ENCODE peak calls at places on chromosomes 1 and 21, in nine cellular contexts. One of them, this sample, is unnamed.

GRCh38 chr1:101964708-101965107 is 32.0 kb downstream of the OLFM3 start:
- DNase-seq in cardiac fibroblast: no peak
- DNase-seq in GM13977: no peak
- DNase-seq in fibroblast of pulmonary artery: no peak
- DNase-seq in kidney epithelial cell: no peak
- DNase-seq in tibial artery: no peak
- DNase-seq in lower lobe of right lung: no peak
- DNase-seq in thoracic aorta: no peak
- DNase-seq in stomach: no peak
- DNase-seq in this sample: no peak

GRCh38 chr1:183417691-183418491 is at the start of gene NMNAT2:
- DNase-seq in thoracic aorta: no peak
- DNase-seq in cardiac fibroblast: peak; percentile 10
- DNase-seq in kidney epithelial cell: no peak
- DNase-seq in stomach: no peak
- DNase-seq in fibroblast of pulmonary artery: peak; percentile 29
- DNase-seq in lower lobe of right lung: peak; percentile 50
- DNase-seq in GM13977: no peak
- DNase-seq in tibial artery: no peak
- DNase-seq in this sample: peak; percentile 9

GRCh38 chr21:33069243-33069642 is 698 bp upstream of the OLIG1 start:
- DNase-seq in cardiac fibroblast: no peak
- DNase-seq in thoracic aorta: no peak
- DNase-seq in lower lobe of right lung: no peak
- DNase-seq in tibial artery: no peak
- DNase-seq in stomach: no peak
- DNase-seq in fibroblast of pulmonary artery: no peak
- DNase-seq in kidney epithelial cell: no peak
- DNase-seq in GM13977: no peak
- DNase-seq in this sample: no peak

GRCh38 chr21:41269535-41269934 is 47.1 kb upstream of the FAM3B start:
- DNase-seq in GM13977: no peak
- DNase-seq in kidney epithelial cell: no peak
- DNase-seq in fibroblast of pulmonary artery: no peak
- DNase-seq in thoracic aorta: no peak
- DNase-seq in cardiac fibroblast: no peak
- DNase-seq in stomach: no peak
- DNase-seq in tibial artery: no peak
- DNase-seq in lower lobe of right lung: no peak
- DNase-seq in this sample: no peak

GRCh38 chr1:206479164-206480125 is 9.2 kb downstream of the IKBKE start:
- DNase-seq in fibroblast of pulmonary artery: peak; percentile 88
- DNase-seq in lower lobe of right lung: peak; percentile 75
- DNase-seq in tibial artery: peak; percentile 77
- DNase-seq in thoracic aorta: no peak
- DNase-seq in GM13977: peak; percentile 88
- DNase-seq in kidney epithelial cell: no peak
- DNase-seq in stomach: peak; percentile 78
- DNase-seq in cardiac fibroblast: peak; percentile 87
- DNase-seq in this sample: peak; percentile 91

GRCh38 chr21:31977816-31978215 is 105.0 kb downstream of the HUNK start:
- DNase-seq in stomach: no peak
- DNase-seq in lower lobe of right lung: no peak
- DNase-seq in kidney epithelial cell: no peak
- DNase-seq in GM13977: no peak
- DNase-seq in cardiac fibroblast: no peak
- DNase-seq in thoracic aorta: no peak
- DNase-seq in tibial artery: no peak
- DNase-seq in fibroblast of pulmonary artery: no peak
- DNase-seq in this sample: no peak

GRCh38 chr1:212721388-212722247 is 22.0 kb upstream of the BATF3 start:
- DNase-seq in stomach: peak; percentile 49
- DNase-seq in GM13977: no peak
- DNase-seq in thoracic aorta: no peak
- DNase-seq in fibroblast of pulmonary artery: peak; percentile 66
- DNase-seq in cardiac fibroblast: peak; percentile 66
- DNase-seq in kidney epithelial cell: peak; percentile 42
- DNase-seq in tibial artery: no peak
- DNase-seq in lower lobe of right lung: no peak
- DNase-seq in this sample: peak; percentile 75

GRCh38 chr1:184156521-184157395 is 105.2 kb downstream of the TSEN15 start:
- DNase-seq in tibial artery: no peak
- DNase-seq in fibroblast of pulmonary artery: no peak
- DNase-seq in GM13977: no peak
- DNase-seq in cardiac fibroblast: no peak
- DNase-seq in kidney epithelial cell: no peak
- DNase-seq in lower lobe of right lung: no peak
- DNase-seq in thoracic aorta: no peak
- DNase-seq in stomach: no peak
- DNase-seq in this sample: no peak

DNA sequence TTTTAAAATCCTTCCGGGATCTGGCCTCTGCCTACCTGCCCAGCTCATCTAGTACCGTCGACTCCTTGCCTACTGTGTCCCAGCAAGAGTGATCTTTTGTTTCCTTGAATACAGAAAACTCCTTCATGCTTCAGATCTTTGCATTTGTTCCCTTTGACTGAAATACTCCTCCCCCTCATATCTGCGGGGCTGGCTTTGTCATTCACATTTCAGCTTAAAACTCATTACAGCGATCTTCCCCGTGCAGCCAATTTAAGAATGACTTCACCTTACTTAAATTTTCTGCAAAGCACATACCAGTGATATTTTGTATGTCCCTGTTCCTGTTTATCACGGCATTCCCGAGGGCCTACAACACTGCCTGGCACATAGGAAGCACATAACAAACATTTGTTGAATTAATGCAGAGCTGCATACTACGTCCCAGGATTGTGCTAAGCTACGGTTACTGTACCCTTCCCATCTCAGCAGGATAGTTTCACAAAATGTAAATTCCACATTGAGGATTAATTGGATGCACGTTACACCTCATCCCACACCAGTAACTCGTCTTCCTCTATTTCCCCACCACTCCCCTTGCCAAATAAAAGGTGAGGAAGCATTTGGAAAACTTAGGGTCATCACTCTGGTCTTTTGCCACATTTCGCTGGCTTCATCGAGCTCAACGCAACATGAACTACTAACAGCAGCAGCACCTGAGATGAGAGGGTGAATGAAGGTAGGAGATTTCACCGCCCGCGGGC is 799 bp upstream of the DESI2 start:
- DNase-seq in stomach: no peak
- DNase-seq in tibial artery: no peak
- DNase-seq in GM13977: no peak
- DNase-seq in fibroblast of pulmonary artery: peak; percentile 24
- DNase-seq in kidney epithelial cell: no peak
- DNase-seq in lower lobe of right lung: no peak
- DNase-seq in thoracic aorta: no peak
- DNase-seq in cardiac fibroblast: peak; percentile 25
- DNase-seq in this sample: peak; percentile 4
- TF ChIP-seq CTCF in stomach: no peak
- TF ChIP-seq CTCF in tibial artery: no peak
- TF ChIP-seq CTCF in GM13977: no peak
- TF ChIP-seq CTCF in fibroblast of pulmonary artery: no peak
- TF ChIP-seq CTCF in kidney epithelial cell: no peak
- TF ChIP-seq CTCF in lower lobe of right lung: no peak
- TF ChIP-seq CTCF in thoracic aorta: no peak
- TF ChIP-seq CTCF in cardiac fibroblast: no peak
- TF ChIP-seq CTCF in this sample: no peak

DNA sequence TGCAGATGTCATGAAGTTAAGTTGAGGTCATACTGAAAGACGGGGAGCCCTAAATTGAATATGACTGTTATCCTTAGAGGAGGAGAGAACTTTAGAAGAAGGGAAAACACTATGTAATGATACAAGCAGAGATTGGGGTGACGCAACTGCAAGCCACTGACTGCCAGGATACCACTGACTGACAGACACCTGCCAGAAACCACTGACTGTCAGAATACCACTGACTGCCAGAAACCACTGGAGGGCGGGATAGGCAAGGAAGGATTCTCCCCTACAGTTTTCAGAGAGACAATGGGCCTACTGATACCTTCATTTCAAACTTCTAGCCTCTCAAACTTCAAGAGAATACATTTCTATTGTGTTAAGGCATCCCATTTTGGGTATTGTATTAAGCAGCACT is 388.7 kb downstream of the USH2A start:
- DNase-seq in thoracic aorta: no peak
- DNase-seq in lower lobe of right lung: no peak
- DNase-seq in stomach: no peak
- DNase-seq in cardiac fibroblast: no peak
- DNase-seq in fibroblast of pulmonary artery: no peak
- DNase-seq in tibial artery: no peak
- DNase-seq in kidney epithelial cell: no peak
- DNase-seq in GM13977: no peak
- DNase-seq in this sample: no peak
- TF ChIP-seq CTCF in thoracic aorta: no peak
- TF ChIP-seq CTCF in lower lobe of right lung: no peak
- TF ChIP-seq CTCF in stomach: no peak
- TF ChIP-seq CTCF in cardiac fibroblast: no peak
- TF ChIP-seq CTCF in fibroblast of pulmonary artery: no peak
- TF ChIP-seq CTCF in tibial artery: no peak
- TF ChIP-seq CTCF in kidney epithelial cell: peak; percentile 66
- TF ChIP-seq CTCF in GM13977: no peak
- TF ChIP-seq CTCF in this sample: no peak

GRCh38 chr1:89274431-89274857 is 1.8 kb upstream of the GBP5 start:
- DNase-seq in fibroblast of pulmonary artery: peak; percentile 97
- DNase-seq in cardiac fibroblast: peak; percentile 91
- DNase-seq in stomach: no peak
- DNase-seq in kidney epithelial cell: no peak
- DNase-seq in thoracic aorta: no peak
- DNase-seq in tibial artery: no peak
- DNase-seq in GM13977: no peak
- DNase-seq in lower lobe of right lung: no peak
- DNase-seq in this sample: peak; percentile 33

GRCh38 chr1:89277725-89278124 is 5.1 kb upstream of the GBP5 start:
- DNase-seq in tibial artery: no peak
- DNase-seq in thoracic aorta: no peak
- DNase-seq in lower lobe of right lung: no peak
- DNase-seq in stomach: no peak
- DNase-seq in cardiac fibroblast: no peak
- DNase-seq in fibroblast of pulmonary artery: peak; percentile 17
- DNase-seq in kidney epithelial cell: no peak
- DNase-seq in GM13977: no peak
- DNase-seq in this sample: peak; percentile 46

GRCh38 chr1:89279011-89279466 is 6.4 kb upstream of the GBP5 start:
- DNase-seq in stomach: no peak
- DNase-seq in tibial artery: no peak
- DNase-seq in kidney epithelial cell: no peak
- DNase-seq in cardiac fibroblast: no peak
- DNase-seq in lower lobe of right lung: no peak
- DNase-seq in thoracic aorta: no peak
- DNase-seq in fibroblast of pulmonary artery: no peak
- DNase-seq in GM13977: no peak
- DNase-seq in this sample: no peak

GRCh38 chr1:89273324-89273778 is 691 bp upstream of the GBP5 start:
- DNase-seq in thoracic aorta: no peak
- DNase-seq in tibial artery: no peak
- DNase-seq in stomach: no peak
- DNase-seq in kidney epithelial cell: no peak
- DNase-seq in lower lobe of right lung: no peak
- DNase-seq in cardiac fibroblast: no peak
- DNase-seq in fibroblast of pulmonary artery: no peak
- DNase-seq in GM13977: no peak
- DNase-seq in this sample: no peak

DNA sequence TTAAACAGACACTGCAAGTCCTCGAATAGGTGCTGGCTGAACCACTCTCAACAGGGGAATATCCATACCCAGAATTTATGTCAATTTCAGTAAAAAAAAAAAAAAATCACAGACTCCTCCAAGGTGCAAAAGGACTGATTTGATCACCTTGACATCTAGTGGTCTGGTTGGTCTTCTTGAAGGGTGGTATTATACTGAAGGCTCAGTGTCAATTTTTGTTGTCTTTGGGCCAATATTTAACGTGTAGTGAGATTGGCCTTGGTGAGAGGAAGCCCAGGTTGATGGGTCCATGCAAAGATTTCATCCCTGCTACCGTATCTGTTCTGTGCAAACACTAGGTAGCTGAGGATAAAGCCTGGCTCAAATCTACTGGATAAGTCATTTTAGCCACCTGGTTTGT is 4.0 kb upstream of the GBP5 start:
- DNase-seq in stomach: no peak
- DNase-seq in kidney epithelial cell: no peak
- DNase-seq in lower lobe of right lung: no peak
- DNase-seq in tibial artery: no peak
- DNase-seq in cardiac fibroblast: peak; percentile 19
- DNase-seq in fibroblast of pulmonary artery: peak; percentile 28
- DNase-seq in thoracic aorta: no peak
- DNase-seq in GM13977: no peak
- DNase-seq in this sample: no peak
- TF ChIP-seq CTCF in stomach: no peak
- TF ChIP-seq CTCF in kidney epithelial cell: no peak
- TF ChIP-seq CTCF in lower lobe of right lung: peak; percentile 33
- TF ChIP-seq CTCF in tibial artery: no peak
- TF ChIP-seq CTCF in cardiac fibroblast: no peak
- TF ChIP-seq CTCF in fibroblast of pulmonary artery: peak; percentile 16
- TF ChIP-seq CTCF in thoracic aorta: no peak
- TF ChIP-seq CTCF in GM13977: peak; percentile 13
- TF ChIP-seq CTCF in this sample: no peak

GRCh38 chr1:185368913-185369491 is 52.0 kb upstream of the IVNS1ABP start:
- DNase-seq in lower lobe of right lung: no peak
- DNase-seq in thoracic aorta: no peak
- DNase-seq in GM13977: no peak
- DNase-seq in stomach: no peak
- DNase-seq in kidney epithelial cell: no peak
- DNase-seq in fibroblast of pulmonary artery: no peak
- DNase-seq in tibial artery: no peak
- DNase-seq in cardiac fibroblast: no peak
- DNase-seq in this sample: no peak

GRCh38 chr1:185369786-185370185 is 52.7 kb upstream of the IVNS1ABP start:
- DNase-seq in stomach: no peak
- DNase-seq in cardiac fibroblast: no peak
- DNase-seq in GM13977: no peak
- DNase-seq in thoracic aorta: no peak
- DNase-seq in kidney epithelial cell: no peak
- DNase-seq in tibial artery: no peak
- DNase-seq in lower lobe of right lung: no peak
- DNase-seq in fibroblast of pulmonary artery: no peak
- DNase-seq in this sample: no peak

GRCh38 chr1:185363205-185363604 is 46.2 kb upstream of the IVNS1ABP start:
- DNase-seq in GM13977: no peak
- DNase-seq in kidney epithelial cell: no peak
- DNase-seq in cardiac fibroblast: no peak
- DNase-seq in thoracic aorta: no peak
- DNase-seq in tibial artery: no peak
- DNase-seq in stomach: no peak
- DNase-seq in fibroblast of pulmonary artery: no peak
- DNase-seq in lower lobe of right lung: no peak
- DNase-seq in this sample: no peak

GRCh38 chr1:185368313-185368712 is 51.3 kb upstream of the IVNS1ABP start:
- DNase-seq in cardiac fibroblast: no peak
- DNase-seq in GM13977: no peak
- DNase-seq in lower lobe of right lung: no peak
- DNase-seq in thoracic aorta: no peak
- DNase-seq in kidney epithelial cell: no peak
- DNase-seq in fibroblast of pulmonary artery: no peak
- DNase-seq in stomach: no peak
- DNase-seq in tibial artery: no peak
- DNase-seq in this sample: no peak

DNA sequence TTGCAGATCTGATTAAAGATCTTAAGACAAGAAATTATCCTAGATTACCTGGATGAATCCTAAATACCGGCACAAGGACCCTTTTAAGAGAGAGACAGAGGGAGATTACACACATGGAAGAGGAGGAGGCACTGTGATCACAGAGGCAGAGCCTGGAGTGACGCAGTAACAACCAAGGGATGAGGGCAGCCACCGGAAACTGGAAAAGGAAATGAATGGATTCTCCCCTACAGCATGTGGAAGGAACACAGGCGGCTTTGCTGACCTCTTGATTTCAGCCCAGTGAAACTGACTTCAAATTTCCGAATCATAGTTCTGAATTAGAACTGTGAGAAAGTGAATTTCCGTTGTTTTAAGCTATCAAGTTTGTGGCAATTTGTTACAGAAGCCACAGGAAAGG is 50.2 kb upstream of the IVNS1ABP start:
- DNase-seq in fibroblast of pulmonary artery: no peak
- DNase-seq in stomach: no peak
- DNase-seq in tibial artery: no peak
- DNase-seq in GM13977: no peak
- DNase-seq in kidney epithelial cell: no peak
- DNase-seq in cardiac fibroblast: peak; percentile 13
- DNase-seq in lower lobe of right lung: no peak
- DNase-seq in thoracic aorta: no peak
- DNase-seq in this sample: no peak
- TF ChIP-seq CTCF in fibroblast of pulmonary artery: no peak
- TF ChIP-seq CTCF in stomach: no peak
- TF ChIP-seq CTCF in tibial artery: no peak
- TF ChIP-seq CTCF in GM13977: no peak
- TF ChIP-seq CTCF in kidney epithelial cell: no peak
- TF ChIP-seq CTCF in cardiac fibroblast: no peak
- TF ChIP-seq CTCF in lower lobe of right lung: no peak
- TF ChIP-seq CTCF in thoracic aorta: no peak
- TF ChIP-seq CTCF in this sample: no peak